ENCODE peak calls at places on chromosome 22, in four cellular contexts. I is T47D, Q is Caco-2, K is lung microvascular endothelial cell. J is an unnamed sample.

GRCh38 chr22:17100621-17101020 is 15.8 kb downstream of the IL17RA start:
- DNase-seq in I (no peak), Q (no peak), K (no peak), J (no peak)

GRCh38 chr22:40409613-40410113 is 39.3 kb downstream of the SGSM3 start:
- DNase-seq in I (no peak), Q (no peak), K (no peak), J (no peak)

GRCh38 chr22:46557736-46558480 is 20.5 kb upstream of the CELSR1 start:
- DNase-seq in I (no peak), Q (no peak), K (no peak), J (no peak)

GRCh38 chr22:49535126-49535525 is 292.5 kb downstream of the BRD1 start:
- DNase-seq in I (no peak), Q (no peak), K (no peak), J (no peak)

GRCh38 chr22:35838849-35839646 is 121.4 kb downstream of the APOL5 start:
- DNase-seq in I (no peak), Q (peak), K (peak), J (no peak)

GRCh38 chr22:26068571-26068970 is 100.7 kb upstream of the SEZ6L start:
- DNase-seq in I (no peak), Q (no peak), K (no peak), J (no peak)

GRCh38 chr22:33274214-33274828 is 216.1 kb upstream of the SYN3 start:
- DNase-seq in I (no peak), Q (peak), K (no peak), J (peak)

GRCh38 chr22:25388415-25388814 is 169.0 kb downstream of the CRYBB2 start:
- DNase-seq in I (no peak), Q (no peak), K (no peak), J (no peak)

GRCh38 chr22:26445577-26446275 is 16.7 kb downstream of the ASPHD2 start:
- DNase-seq in I (no peak), Q (no peak), K (no peak), J (no peak)

GRCh38 chr22:17121235-17122195 is at the start of gene TMEM121B:
- DNase-seq in I (no peak), Q (peak), K (peak), J (no peak)

GRCh38 chr22:42685941-42686666 is 34.6 kb downstream of the A4GALT start:
- DNase-seq in I (no peak), Q (no peak), K (no peak), J (no peak)

GRCh38 chr22:30396871-30397655 is at the start of gene SEC14L2:
- DNase-seq in I (peak), Q (peak), K (peak), J (peak)

GRCh38 chr22:30038219-30038618 is 42.0 kb upstream of the HORMAD2 start:
- DNase-seq in I (no peak), Q (peak), K (peak), J (no peak)

GRCh38 chr22:49964493-49965290 is 4.1 kb downstream of the PIM3 start:
- DNase-seq in I (no peak), Q (no peak), K (no peak), J (no peak)

GRCh38 chr22:46092011-46092410 is 58.3 kb upstream of the PPARA start:
- DNase-seq in I (no peak), Q (no peak), K (no peak), J (no peak)

GRCh38 chr22:36321797-36322601 is 65.8 kb downstream of the MYH9 start:
- DNase-seq in I (no peak), Q (no peak), K (no peak), J (no peak)

GRCh38 chr22:19176732-19177131 is 1.8 kb downstream of the SLC25A1 start:
- DNase-seq in I (no peak), Q (no peak), K (no peak), J (no peak)

GRCh38 chr22:41445171-41446056 is 1.2 kb downstream of the TOB2 start:
- DNase-seq in I (no peak), Q (no peak), K (peak), J (no peak)

GRCh38 chr22:31122532-31123291 is at the start of gene INPP5J:
- DNase-seq in I (peak), Q (peak), K (peak), J (no peak)

J was measured in GM20000.